ENCODE peak calls at places on chromosomes 12 and 14, in six cellular contexts. I, Q, T, H, S and Z are unnamed samples. For H3K4me1, the result is how much of the 10 kb centered on the place peaks cover.

GRCh38 chr12:79420146-79420618 is 270.6 kb downstream of the PAWR start:
- DNase-seq in Q (no peak), I (peak), S (peak), H (peak), T (no peak), Z (peak)

GRCh38 chr14:91413547-91414474 is 3.8 kb downstream of the CCDC88C start:
- DNase-seq in H (no peak), S (no peak), T (peak), I (no peak), Q (no peak), Z (peak)

GRCh38 chr12:66287275-66287674 is 15.0 kb upstream of the HELB start:
- DNase-seq in Q (no peak), I (no peak), T (no peak), S (no peak), H (no peak), Z (no peak)

GRCh38 chr14:105193916-105194782 is 13.0 kb upstream of the NUDT14 start:
- DNase-seq in T (no peak), S (no peak), H (peak), I (no peak), Q (no peak), Z (peak)

GRCh38 chr12:51056242-51056641 is 8.1 kb downstream of the LETMD1 start:
- DNase-seq in S (no peak), Q (no peak), I (no peak), H (peak), T (peak), Z (no peak)

GRCh38 chr14:89368490-89369477 is 48.2 kb downstream of the FOXN3 start:
- DNase-seq in I (no peak), S (no peak), Q (no peak), T (no peak), H (peak), Z (peak)

GRCh38 chr14:56552615-56553014 is 27.0 kb upstream of the TMEM260 start:
- DNase-seq in Q (no peak), I (no peak), S (peak), H (no peak), T (no peak), Z (no peak)

GRCh38 chr12:53538209-53538689 is 31.0 kb upstream of the NPFF start:
- DNase-seq in Q (no peak), S (no peak), H (peak), T (no peak), I (no peak), Z (peak)

GRCh38 chr12:27875677-27876076 is 95.6 kb upstream of the MANSC4 start:
- DNase-seq in H (no peak), I (no peak), S (no peak), Q (no peak), T (no peak), Z (no peak)

DNA sequence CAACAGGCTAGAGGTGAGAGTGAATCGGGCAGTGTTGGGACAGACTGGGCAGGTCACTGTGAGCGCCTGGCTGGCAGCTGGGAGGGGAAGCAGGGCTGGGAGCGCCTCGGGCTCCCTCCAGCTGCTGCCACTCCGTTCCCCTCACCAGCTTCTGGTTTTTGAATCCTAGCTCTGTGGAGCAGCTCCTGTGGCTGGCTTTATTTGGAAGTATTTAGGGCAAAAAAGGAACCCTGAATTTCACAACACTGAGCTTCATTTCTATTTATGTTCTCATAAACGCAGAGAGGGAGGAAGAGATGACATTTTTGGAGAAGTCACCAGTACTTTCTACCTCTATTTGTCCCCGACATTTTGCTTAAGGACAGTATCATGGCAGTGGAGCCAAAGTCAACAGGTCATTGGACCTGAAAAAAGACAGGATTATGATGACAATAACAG is 63.9 kb upstream of the ACTN1 start:
- DNase-seq in Q (no peak), I (no peak), H (no peak), T (peak), S (no peak), Z (no peak)
- H3K4me1 ChIP-seq in Q (under half), I (under half), H (half or more), T (half or more), S (under half), Z (under half)

GRCh38 chr14:50001999-50002925 is 109.4 kb downstream of the ARF6 start:
- DNase-seq in Q (no peak), I (no peak), H (no peak), S (no peak), T (peak), Z (no peak)
- H3K4me1 ChIP-seq in Q (under half), I (half or more), H (half or more), S (under half), T (half or more), Z (under half)

DNA sequence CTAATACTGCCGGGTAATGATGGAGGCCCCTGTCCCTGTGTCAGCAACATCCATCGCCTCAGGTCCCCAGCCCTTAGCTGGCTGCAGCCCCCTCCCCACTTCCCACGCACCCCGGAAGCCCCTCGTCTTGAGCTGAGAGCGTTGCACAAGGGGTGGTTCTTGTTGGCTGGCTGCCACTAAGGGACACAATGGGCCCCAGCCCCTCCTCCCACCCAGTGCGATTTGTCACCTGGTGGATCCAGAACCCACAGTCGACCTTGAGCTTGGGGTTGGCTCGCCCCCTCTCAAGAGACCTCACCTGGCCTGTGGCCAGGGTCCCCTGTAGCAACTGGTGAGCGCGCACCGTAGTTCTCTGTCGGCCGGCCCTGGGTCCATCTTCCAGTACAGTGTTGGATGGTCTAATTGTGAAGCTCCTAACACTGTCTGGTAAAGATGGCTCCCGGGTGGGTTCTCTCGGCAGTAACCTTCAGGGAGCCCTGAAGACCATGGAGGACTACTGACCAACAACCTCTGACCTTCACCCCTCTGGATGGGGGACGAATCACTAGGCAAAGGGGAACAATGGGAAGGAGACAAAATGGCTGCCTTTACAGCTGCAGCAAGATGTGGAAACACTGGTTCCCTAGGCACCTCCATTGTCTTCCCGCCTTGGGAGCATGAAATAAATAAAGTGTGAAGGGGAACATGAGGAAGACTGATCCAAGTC is 6.6 kb downstream of the PHB2 start:
- DNase-seq in H (no peak), T (no peak), S (no peak), I (no peak), Q (no peak), Z (peak)
- H3K4me1 ChIP-seq in H (under half), T (half or more), S (half or more), I (half or more), Q (under half), Z (under half)

DNA sequence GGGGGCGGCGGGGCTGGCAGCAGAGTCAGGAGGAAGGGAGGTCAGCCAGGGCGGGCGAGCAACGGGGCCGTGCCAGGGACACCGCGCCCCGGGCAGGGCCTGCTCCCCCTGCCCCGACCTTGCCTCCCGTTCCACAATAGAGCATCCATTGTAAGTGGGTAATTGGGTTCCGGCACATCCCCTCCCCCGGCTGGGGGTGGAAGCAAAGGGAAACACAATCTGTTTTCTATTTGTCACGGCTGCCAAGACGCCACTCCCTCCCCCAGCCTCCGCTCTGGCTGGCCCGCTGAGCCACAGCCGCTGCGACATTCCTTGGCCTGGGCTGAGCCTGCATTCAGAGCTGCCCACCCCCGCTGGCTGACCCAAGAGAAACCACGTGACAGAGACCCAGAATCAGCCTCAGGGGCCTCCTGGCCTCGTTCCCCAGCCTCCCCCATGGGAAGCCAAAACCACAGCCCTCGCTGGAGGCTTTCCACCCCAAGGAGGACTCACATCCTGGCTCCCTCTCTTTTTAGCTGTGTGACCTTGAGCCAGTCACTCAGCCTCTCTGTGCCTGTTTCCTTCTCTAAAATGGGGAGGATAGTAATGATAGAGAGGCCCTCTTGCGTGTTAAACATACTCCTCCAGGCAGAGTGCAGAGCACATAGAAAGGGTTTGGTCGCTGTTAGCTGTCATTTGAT is 117.6 kb downstream of the SCARB1 start:
- DNase-seq in Q (peak), T (peak), S (peak), I (peak), H (peak), Z (peak)
- H3K4me1 ChIP-seq in Q (under half), T (under half), S (under half), I (under half), H (under half), Z (under half)

GRCh38 chr12:3898751-3899150 is 25.6 kb upstream of the PARP11 start:
- DNase-seq in Q (no peak), H (no peak), T (no peak), I (no peak), S (no peak), Z (no peak)
- H3K4me1 ChIP-seq in Q (under half), H (under half), T (under half), I (under half), S (under half), Z (under half)